ENCODE peak calls at places on chromosome 15, in ten cellular contexts. One of them, this sample, is unnamed.

GRCh38 chr15:78822514-78822913 is 11.2 kb upstream of the ADAMTS7 start:
- DNase-seq in HCT116: no peak
- DNase-seq in kidney epithelial cell: no peak
- DNase-seq in brain microvascular endothelial cell: peak
- DNase-seq in body of pancreas: no peak
- DNase-seq in pancreas: no peak
- DNase-seq in foreskin fibroblast: no peak
- DNase-seq in AG09309: no peak
- DNase-seq in fibroblast of pulmonary artery: no peak
- DNase-seq in neural progenitor cell: no peak
- DNase-seq in this sample: no peak

GRCh38 chr15:98547741-98548166 is 100.6 kb upstream of the IGF1R start:
- DNase-seq in HCT116: no peak
- DNase-seq in kidney epithelial cell: no peak
- DNase-seq in brain microvascular endothelial cell: peak
- DNase-seq in body of pancreas: no peak
- DNase-seq in pancreas: peak
- DNase-seq in foreskin fibroblast: no peak
- DNase-seq in AG09309: no peak
- DNase-seq in fibroblast of pulmonary artery: peak
- DNase-seq in neural progenitor cell: peak
- DNase-seq in this sample: no peak

GRCh38 chr15:69766156-69766555 is 313.5 kb downstream of the RPLP1 start:
- DNase-seq in HCT116: no peak
- DNase-seq in kidney epithelial cell: no peak
- DNase-seq in brain microvascular endothelial cell: no peak
- DNase-seq in body of pancreas: no peak
- DNase-seq in pancreas: no peak
- DNase-seq in foreskin fibroblast: no peak
- DNase-seq in AG09309: no peak
- DNase-seq in fibroblast of pulmonary artery: no peak
- DNase-seq in neural progenitor cell: no peak
- DNase-seq in this sample: no peak

GRCh38 chr15:83845230-83845629 is 191.3 kb downstream of the ADAMTSL3 start:
- DNase-seq in HCT116: no peak
- DNase-seq in kidney epithelial cell: no peak
- DNase-seq in brain microvascular endothelial cell: peak
- DNase-seq in body of pancreas: no peak
- DNase-seq in pancreas: no peak
- DNase-seq in foreskin fibroblast: peak
- DNase-seq in AG09309: peak
- DNase-seq in fibroblast of pulmonary artery: peak
- DNase-seq in neural progenitor cell: no peak
- DNase-seq in this sample: no peak

GRCh38 chr15:69926011-69926410 is 171.7 kb downstream of the TLE3 start:
- DNase-seq in HCT116: no peak
- DNase-seq in kidney epithelial cell: no peak
- DNase-seq in brain microvascular endothelial cell: peak
- DNase-seq in body of pancreas: no peak
- DNase-seq in pancreas: no peak
- DNase-seq in foreskin fibroblast: no peak
- DNase-seq in AG09309: no peak
- DNase-seq in fibroblast of pulmonary artery: peak
- DNase-seq in neural progenitor cell: no peak
- DNase-seq in this sample: no peak

GRCh38 chr15:59762558-59762957 is 73.4 kb upstream of the BNIP2 start:
- DNase-seq in HCT116: no peak
- DNase-seq in kidney epithelial cell: no peak
- DNase-seq in brain microvascular endothelial cell: no peak
- DNase-seq in body of pancreas: no peak
- DNase-seq in pancreas: no peak
- DNase-seq in foreskin fibroblast: no peak
- DNase-seq in AG09309: no peak
- DNase-seq in fibroblast of pulmonary artery: no peak
- DNase-seq in neural progenitor cell: no peak
- DNase-seq in this sample: no peak

GRCh38 chr15:61196711-61197110 is 32.4 kb downstream of the RORA start:
- DNase-seq in HCT116: no peak
- DNase-seq in kidney epithelial cell: no peak
- DNase-seq in brain microvascular endothelial cell: no peak
- DNase-seq in body of pancreas: no peak
- DNase-seq in pancreas: no peak
- DNase-seq in foreskin fibroblast: no peak
- DNase-seq in AG09309: no peak
- DNase-seq in fibroblast of pulmonary artery: no peak
- DNase-seq in neural progenitor cell: no peak
- DNase-seq in this sample: no peak

GRCh38 chr15:78353093-78353492 is 12.9 kb downstream of the CRABP1 start:
- DNase-seq in HCT116: peak
- DNase-seq in kidney epithelial cell: no peak
- DNase-seq in brain microvascular endothelial cell: no peak
- DNase-seq in body of pancreas: no peak
- DNase-seq in pancreas: no peak
- DNase-seq in foreskin fibroblast: no peak
- DNase-seq in AG09309: no peak
- DNase-seq in fibroblast of pulmonary artery: no peak
- DNase-seq in neural progenitor cell: no peak
- DNase-seq in this sample: no peak

GRCh38 chr15:61702224-61703120 is 357.8 kb downstream of the VPS13C start:
- DNase-seq in HCT116: no peak
- DNase-seq in kidney epithelial cell: no peak
- DNase-seq in brain microvascular endothelial cell: no peak
- DNase-seq in body of pancreas: no peak
- DNase-seq in pancreas: no peak
- DNase-seq in foreskin fibroblast: no peak
- DNase-seq in AG09309: no peak
- DNase-seq in fibroblast of pulmonary artery: no peak
- DNase-seq in neural progenitor cell: peak
- DNase-seq in this sample: no peak

GRCh38 chr15:93028111-93028631 is 60.8 kb downstream of the RGMA start:
- DNase-seq in HCT116: no peak
- DNase-seq in kidney epithelial cell: no peak
- DNase-seq in brain microvascular endothelial cell: no peak
- DNase-seq in body of pancreas: peak
- DNase-seq in pancreas: no peak
- DNase-seq in foreskin fibroblast: no peak
- DNase-seq in AG09309: no peak
- DNase-seq in fibroblast of pulmonary artery: peak
- DNase-seq in neural progenitor cell: no peak
- DNase-seq in this sample: no peak

GRCh38 chr15:93027413-93027812 is 61.6 kb downstream of the RGMA start:
- DNase-seq in HCT116: no peak
- DNase-seq in kidney epithelial cell: no peak
- DNase-seq in brain microvascular endothelial cell: no peak
- DNase-seq in body of pancreas: no peak
- DNase-seq in pancreas: no peak
- DNase-seq in foreskin fibroblast: no peak
- DNase-seq in AG09309: no peak
- DNase-seq in fibroblast of pulmonary artery: no peak
- DNase-seq in neural progenitor cell: no peak
- DNase-seq in this sample: no peak

GRCh38 chr15:93025625-93025982 is 63.4 kb downstream of the RGMA start:
- DNase-seq in HCT116: no peak
- DNase-seq in kidney epithelial cell: no peak
- DNase-seq in brain microvascular endothelial cell: no peak
- DNase-seq in body of pancreas: no peak
- DNase-seq in pancreas: no peak
- DNase-seq in foreskin fibroblast: no peak
- DNase-seq in AG09309: no peak
- DNase-seq in fibroblast of pulmonary artery: no peak
- DNase-seq in neural progenitor cell: no peak
- DNase-seq in this sample: no peak

GRCh38 chr15:93024716-93025624 is 64.0 kb downstream of the RGMA start:
- DNase-seq in HCT116: no peak
- DNase-seq in kidney epithelial cell: no peak
- DNase-seq in brain microvascular endothelial cell: no peak
- DNase-seq in body of pancreas: no peak
- DNase-seq in pancreas: no peak
- DNase-seq in foreskin fibroblast: no peak
- DNase-seq in AG09309: no peak
- DNase-seq in fibroblast of pulmonary artery: no peak
- DNase-seq in neural progenitor cell: no peak
- DNase-seq in this sample: no peak

DNA sequence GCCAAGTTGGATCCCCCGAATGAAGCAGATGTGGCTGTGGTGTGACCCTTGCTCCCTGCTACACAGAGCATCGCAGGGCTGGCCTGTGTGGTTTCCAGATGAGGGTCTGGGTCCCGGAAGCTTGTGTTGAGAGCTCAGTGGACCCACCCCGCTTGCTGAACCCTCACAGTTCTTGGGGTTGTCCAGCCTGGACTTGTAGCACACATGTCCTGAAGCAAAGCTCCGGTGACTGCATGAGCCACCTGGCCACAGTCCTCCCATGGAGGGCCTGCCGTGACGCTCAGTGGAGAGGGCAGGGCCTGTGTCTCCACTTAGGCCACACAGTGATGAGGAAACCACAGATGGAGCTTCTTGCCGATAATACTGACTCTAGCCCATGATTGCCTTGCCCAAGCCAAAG is 62.7 kb downstream of the RGMA start:
- DNase-seq in HCT116: no peak
- DNase-seq in kidney epithelial cell: no peak
- DNase-seq in brain microvascular endothelial cell: no peak
- DNase-seq in body of pancreas: no peak
- DNase-seq in pancreas: no peak
- DNase-seq in foreskin fibroblast: no peak
- DNase-seq in AG09309: no peak
- DNase-seq in fibroblast of pulmonary artery: no peak
- DNase-seq in neural progenitor cell: no peak
- DNase-seq in this sample: no peak
- H3K4me3 ChIP-seq in HCT116: no peak
- H3K4me3 ChIP-seq in kidney epithelial cell: no peak
- H3K4me3 ChIP-seq in brain microvascular endothelial cell: no peak
- H3K4me3 ChIP-seq in body of pancreas: no peak
- H3K4me3 ChIP-seq in pancreas: no peak
- H3K4me3 ChIP-seq in foreskin fibroblast: no peak
- H3K4me3 ChIP-seq in AG09309: no peak
- H3K4me3 ChIP-seq in fibroblast of pulmonary artery: no peak
- H3K4me3 ChIP-seq in neural progenitor cell: no peak
- H3K4me3 ChIP-seq in this sample: no peak

DNA sequence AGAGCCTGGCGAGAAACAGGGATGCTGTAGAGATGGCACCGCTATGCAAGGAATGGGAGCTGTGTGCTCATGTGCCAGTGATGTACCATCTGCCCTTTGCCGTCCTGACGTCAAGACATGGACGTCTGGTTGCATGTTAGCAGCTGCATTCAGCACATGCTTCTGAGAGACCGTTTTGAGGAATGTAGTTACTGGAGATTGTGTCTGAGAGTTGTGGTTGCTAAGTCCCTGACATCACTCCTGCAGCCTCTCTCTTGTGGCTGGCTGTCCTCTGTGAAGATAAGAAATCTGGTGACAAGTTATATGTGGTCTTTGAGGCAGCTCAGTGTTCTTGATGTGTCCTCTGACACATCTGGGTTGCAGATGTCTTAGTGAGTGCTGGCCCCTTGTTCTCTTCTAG is 165.1 kb downstream of the APBA2 start:
- DNase-seq in HCT116: no peak
- DNase-seq in kidney epithelial cell: no peak
- DNase-seq in brain microvascular endothelial cell: peak
- DNase-seq in body of pancreas: no peak
- DNase-seq in pancreas: no peak
- DNase-seq in foreskin fibroblast: peak
- DNase-seq in AG09309: no peak
- DNase-seq in fibroblast of pulmonary artery: peak
- DNase-seq in neural progenitor cell: no peak
- DNase-seq in this sample: peak
- TF ChIP-seq CTCF in HCT116: no peak
- TF ChIP-seq CTCF in kidney epithelial cell: no peak
- TF ChIP-seq CTCF in brain microvascular endothelial cell: no peak
- TF ChIP-seq CTCF in body of pancreas: no peak
- TF ChIP-seq CTCF in pancreas: no peak
- TF ChIP-seq CTCF in foreskin fibroblast: no peak
- TF ChIP-seq CTCF in AG09309: no peak
- TF ChIP-seq CTCF in fibroblast of pulmonary artery: no peak
- TF ChIP-seq CTCF in neural progenitor cell: no peak
- TF ChIP-seq CTCF in this sample: no peak

GRCh38 chr15:85555875-85556617 is 175.6 kb downstream of the AKAP13 start:
- DNase-seq in HCT116: no peak
- DNase-seq in kidney epithelial cell: no peak
- DNase-seq in brain microvascular endothelial cell: no peak
- DNase-seq in body of pancreas: no peak
- DNase-seq in pancreas: no peak
- DNase-seq in foreskin fibroblast: no peak
- DNase-seq in AG09309: no peak
- DNase-seq in fibroblast of pulmonary artery: no peak
- DNase-seq in neural progenitor cell: no peak
- DNase-seq in this sample: no peak
- H3K4me3 ChIP-seq in HCT116: no peak
- H3K4me3 ChIP-seq in kidney epithelial cell: no peak
- H3K4me3 ChIP-seq in brain microvascular endothelial cell: no peak
- H3K4me3 ChIP-seq in body of pancreas: no peak
- H3K4me3 ChIP-seq in pancreas: no peak
- H3K4me3 ChIP-seq in foreskin fibroblast: no peak
- H3K4me3 ChIP-seq in AG09309: no peak
- H3K4me3 ChIP-seq in fibroblast of pulmonary artery: no peak
- H3K4me3 ChIP-seq in neural progenitor cell: no peak
- H3K4me3 ChIP-seq in this sample: no peak

GRCh38 chr15:28921925-28922711 is 36.3 kb downstream of the APBA2 start:
- DNase-seq in HCT116: no peak
- DNase-seq in kidney epithelial cell: no peak
- DNase-seq in brain microvascular endothelial cell: no peak
- DNase-seq in body of pancreas: no peak
- DNase-seq in pancreas: no peak
- DNase-seq in foreskin fibroblast: no peak
- DNase-seq in AG09309: no peak
- DNase-seq in fibroblast of pulmonary artery: no peak
- DNase-seq in neural progenitor cell: peak
- DNase-seq in this sample: no peak
- TF ChIP-seq CTCF in HCT116: peak
- TF ChIP-seq CTCF in kidney epithelial cell: peak
- TF ChIP-seq CTCF in brain microvascular endothelial cell: peak
- TF ChIP-seq CTCF in body of pancreas: no peak
- TF ChIP-seq CTCF in pancreas: no peak
- TF ChIP-seq CTCF in foreskin fibroblast: no peak
- TF ChIP-seq CTCF in AG09309: no peak
- TF ChIP-seq CTCF in fibroblast of pulmonary artery: peak
- TF ChIP-seq CTCF in neural progenitor cell: peak
- TF ChIP-seq CTCF in this sample: peak

This sample was measured in HFF-Myc.